ENCODE peak calls at places on chromosomes 6 and 20, in four cellular contexts. One of them, this sample, is unnamed.
A peak's percentile ranks its signal among the peaks of the same experiment; 100 is the strongest.

GRCh38 chr6:142907544-142907943 is 37.4 kb downstream of the HIVEP2 start:
- DNase-seq in trophoblast cell: no peak
- DNase-seq in H1: no peak
- DNase-seq in mesenchymal stem cell: no peak
- DNase-seq in this sample: no peak

GRCh38 chr6:39401376-39401775 is 78.9 kb upstream of the KCNK16 start:
- DNase-seq in mesenchymal stem cell: no peak
- DNase-seq in trophoblast cell: peak; percentile 16
- DNase-seq in H1: no peak
- DNase-seq in this sample: no peak

GRCh38 chr6:150150821-150151646 is 8.2 kb downstream of the PPP1R14C start:
- DNase-seq in trophoblast cell: no peak
- DNase-seq in H1: no peak
- DNase-seq in mesenchymal stem cell: no peak
- DNase-seq in this sample: no peak

GRCh38 chr6:152595507-152595906 is 41.7 kb downstream of the SYNE1 start:
- DNase-seq in trophoblast cell: peak; percentile 13
- DNase-seq in H1: no peak
- DNase-seq in mesenchymal stem cell: no peak
- DNase-seq in this sample: no peak

GRCh38 chr6:158697798-158698197 is 47.9 kb downstream of the SYTL3 start:
- DNase-seq in mesenchymal stem cell: peak; percentile 60
- DNase-seq in H1: no peak
- DNase-seq in trophoblast cell: peak; percentile 81
- DNase-seq in this sample: no peak

GRCh38 chr20:57131077-57131476 is 135.4 kb downstream of the BMP7 start:
- DNase-seq in H1: no peak
- DNase-seq in trophoblast cell: no peak
- DNase-seq in mesenchymal stem cell: no peak
- DNase-seq in this sample: no peak

GRCh38 chr6:131862486-131862885 is 54.7 kb downstream of the ENPP1 start:
- DNase-seq in mesenchymal stem cell: no peak
- DNase-seq in H1: no peak
- DNase-seq in trophoblast cell: peak; percentile 67
- DNase-seq in this sample: no peak

GRCh38 chr20:10863337-10864060 is 189.7 kb upstream of the JAG1 start:
- DNase-seq in trophoblast cell: no peak
- DNase-seq in H1: no peak
- DNase-seq in mesenchymal stem cell: peak; percentile 50
- DNase-seq in this sample: no peak

GRCh38 chr6:29558439-29559079 is 973 bp downstream of the UBD start:
- DNase-seq in H1: no peak
- DNase-seq in mesenchymal stem cell: no peak
- DNase-seq in trophoblast cell: no peak
- DNase-seq in this sample: no peak

GRCh38 chr6:30820196-30820595 is 64.1 kb upstream of the DDR1 start:
- DNase-seq in trophoblast cell: no peak
- DNase-seq in H1: no peak
- DNase-seq in mesenchymal stem cell: peak; percentile 75
- DNase-seq in this sample: no peak

GRCh38 chr20:53774487-53775203 is 181.0 kb upstream of the ZNF217 start:
- DNase-seq in H1: no peak
- DNase-seq in trophoblast cell: no peak
- DNase-seq in mesenchymal stem cell: peak; percentile 90
- DNase-seq in this sample: no peak

GRCh38 chr6:163392533-163392932 is 22.0 kb upstream of the QKI start:
- DNase-seq in trophoblast cell: peak; percentile 96
- DNase-seq in mesenchymal stem cell: peak; percentile 46
- DNase-seq in H1: no peak
- DNase-seq in this sample: no peak

GRCh38 chr6:97594834-97595233 is 311.8 kb upstream of the MMS22L start:
- DNase-seq in H1: no peak
- DNase-seq in mesenchymal stem cell: peak; percentile 24
- DNase-seq in trophoblast cell: no peak
- DNase-seq in this sample: no peak

GRCh38 chr6:137881522-137881886 is 14.4 kb downstream of the TNFAIP3 start:
- DNase-seq in trophoblast cell: no peak
- DNase-seq in H1: no peak
- DNase-seq in mesenchymal stem cell: no peak
- DNase-seq in this sample: no peak

GRCh38 chr20:46751856-46752255 is 42.4 kb downstream of the SLC2A10 start:
- DNase-seq in H1: no peak
- DNase-seq in trophoblast cell: peak; percentile 73
- DNase-seq in mesenchymal stem cell: no peak
- DNase-seq in this sample: no peak

GRCh38 chr6:44674226-44675155 is 287.0 kb downstream of the CDC5L start:
- DNase-seq in mesenchymal stem cell: no peak
- DNase-seq in H1: no peak
- DNase-seq in trophoblast cell: peak; percentile 80
- DNase-seq in this sample: no peak

GRCh38 chr6:96853083-96853482 is 15.8 kb upstream of the GPR63 start:
- DNase-seq in mesenchymal stem cell: peak; percentile 55
- DNase-seq in trophoblast cell: no peak
- DNase-seq in H1: no peak
- DNase-seq in this sample: no peak

GRCh38 chr6:104531591-104531990 is 328.1 kb downstream of the HACE1 start:
- DNase-seq in trophoblast cell: no peak
- DNase-seq in H1: no peak
- DNase-seq in mesenchymal stem cell: no peak
- DNase-seq in this sample: no peak

GRCh38 chr6:18997375-18997826 is 610.3 kb downstream of the RNF144B start:
- DNase-seq in mesenchymal stem cell: peak; percentile 19
- DNase-seq in trophoblast cell: no peak
- DNase-seq in H1: no peak
- DNase-seq in this sample: peak; percentile 43

GRCh38 chr20:32762754-32763201 is 593 bp downstream of the DNMT3B start:
- DNase-seq in trophoblast cell: no peak
- DNase-seq in mesenchymal stem cell: peak; percentile 27
- DNase-seq in H1: no peak
- DNase-seq in this sample: no peak

GRCh38 chr6:167565884-167566491 is 241.1 kb downstream of the TTLL2 start:
- DNase-seq in trophoblast cell: no peak
- DNase-seq in H1: no peak
- DNase-seq in mesenchymal stem cell: no peak
- DNase-seq in this sample: peak; percentile 21

GRCh38 chr6:170036916-170037315 is 254.0 kb downstream of the DLL1 start:
- DNase-seq in H1: no peak
- DNase-seq in mesenchymal stem cell: no peak
- DNase-seq in trophoblast cell: no peak
- DNase-seq in this sample: no peak

GRCh38 chr6:53947780-53948179 is 153.0 kb downstream of the LRRC1 start:
- DNase-seq in mesenchymal stem cell: no peak
- DNase-seq in H1: no peak
- DNase-seq in trophoblast cell: no peak
- DNase-seq in this sample: no peak

GRCh38 chr6:100078509-100078908 is 84.5 kb upstream of the MCHR2 start:
- DNase-seq in trophoblast cell: no peak
- DNase-seq in mesenchymal stem cell: peak; percentile 23
- DNase-seq in H1: peak; percentile 19
- DNase-seq in this sample: peak; percentile 8

GRCh38 chr6:20056350-20056992 is 155.8 kb downstream of the MBOAT1 start:
- DNase-seq in H1: no peak
- DNase-seq in mesenchymal stem cell: peak; percentile 46
- DNase-seq in trophoblast cell: peak; percentile 7
- DNase-seq in this sample: peak; percentile 48

GRCh38 chr6:5860849-5861248 is 145.9 kb downstream of the NRN1 start:
- DNase-seq in mesenchymal stem cell: no peak
- DNase-seq in H1: no peak
- DNase-seq in trophoblast cell: no peak
- DNase-seq in this sample: no peak

GRCh38 chr6:44820366-44821158 is 433.1 kb downstream of the CDC5L start:
- DNase-seq in trophoblast cell: no peak
- DNase-seq in H1: no peak
- DNase-seq in mesenchymal stem cell: no peak
- DNase-seq in this sample: no peak

GRCh38 chr20:57577679-57578475 is 17.0 kb downstream of the PCK1 start:
- DNase-seq in trophoblast cell: no peak
- DNase-seq in H1: no peak
- DNase-seq in mesenchymal stem cell: no peak
- DNase-seq in this sample: no peak

GRCh38 chr6:132391391-132392291 is 9.6 kb downstream of the MOXD1 start:
- DNase-seq in trophoblast cell: no peak
- DNase-seq in mesenchymal stem cell: peak; percentile 90
- DNase-seq in H1: no peak
- DNase-seq in this sample: peak; percentile 9

GRCh38 chr6:23301546-23301945 is 732.2 kb downstream of the HDGFL1 start:
- DNase-seq in H1: no peak
- DNase-seq in mesenchymal stem cell: peak; percentile 5
- DNase-seq in trophoblast cell: no peak
- DNase-seq in this sample: no peak

GRCh38 chr6:29633532-29633901 is 534 bp upstream of the GABBR1 start:
- DNase-seq in mesenchymal stem cell: no peak
- DNase-seq in H1: no peak
- DNase-seq in trophoblast cell: no peak
- DNase-seq in this sample: no peak

GRCh38 chr6:5446362-5447075 is 185.2 kb downstream of the FARS2 start:
- DNase-seq in mesenchymal stem cell: no peak
- DNase-seq in H1: no peak
- DNase-seq in trophoblast cell: no peak
- DNase-seq in this sample: no peak

GRCh38 chr6:110683236-110683635 is 132.0 kb downstream of the CDK19 start:
- DNase-seq in mesenchymal stem cell: no peak
- DNase-seq in H1: no peak
- DNase-seq in trophoblast cell: no peak
- DNase-seq in this sample: no peak

GRCh38 chr6:110681543-110682459 is 133.5 kb downstream of the CDK19 start:
- DNase-seq in H1: no peak
- DNase-seq in trophoblast cell: no peak
- DNase-seq in mesenchymal stem cell: peak; percentile 17
- DNase-seq in this sample: no peak

GRCh38 chr6:110687326-110687725 is 127.9 kb downstream of the CDK19 start:
- DNase-seq in mesenchymal stem cell: no peak
- DNase-seq in H1: no peak
- DNase-seq in trophoblast cell: no peak
- DNase-seq in this sample: no peak

GRCh38 chr6:110682460-110682853 is 132.8 kb downstream of the CDK19 start:
- DNase-seq in mesenchymal stem cell: peak; percentile 86
- DNase-seq in H1: no peak
- DNase-seq in trophoblast cell: peak; percentile 67
- DNase-seq in this sample: peak; percentile 50
- H3K4me3 ChIP-seq in mesenchymal stem cell: no peak overlapping the region
- H3K4me3 ChIP-seq in H1: no peak overlapping the region
- H3K4me3 ChIP-seq in trophoblast cell: no peak overlapping the region
- H3K4me3 ChIP-seq in this sample: no peak overlapping the region

GRCh38 chr6:125811259-125811658 is 20.5 kb downstream of the NCOA7 start:
- DNase-seq in trophoblast cell: no peak
- DNase-seq in H1: no peak
- DNase-seq in mesenchymal stem cell: no peak
- DNase-seq in this sample: no peak
- H3K23ac ChIP-seq in trophoblast cell: no peak overlapping the region
- H3K23ac ChIP-seq in H1: no peak overlapping the region
- H3K23ac ChIP-seq in mesenchymal stem cell: no peak overlapping the region
- H3K23ac ChIP-seq in this sample: no peak overlapping the region

DNA sequence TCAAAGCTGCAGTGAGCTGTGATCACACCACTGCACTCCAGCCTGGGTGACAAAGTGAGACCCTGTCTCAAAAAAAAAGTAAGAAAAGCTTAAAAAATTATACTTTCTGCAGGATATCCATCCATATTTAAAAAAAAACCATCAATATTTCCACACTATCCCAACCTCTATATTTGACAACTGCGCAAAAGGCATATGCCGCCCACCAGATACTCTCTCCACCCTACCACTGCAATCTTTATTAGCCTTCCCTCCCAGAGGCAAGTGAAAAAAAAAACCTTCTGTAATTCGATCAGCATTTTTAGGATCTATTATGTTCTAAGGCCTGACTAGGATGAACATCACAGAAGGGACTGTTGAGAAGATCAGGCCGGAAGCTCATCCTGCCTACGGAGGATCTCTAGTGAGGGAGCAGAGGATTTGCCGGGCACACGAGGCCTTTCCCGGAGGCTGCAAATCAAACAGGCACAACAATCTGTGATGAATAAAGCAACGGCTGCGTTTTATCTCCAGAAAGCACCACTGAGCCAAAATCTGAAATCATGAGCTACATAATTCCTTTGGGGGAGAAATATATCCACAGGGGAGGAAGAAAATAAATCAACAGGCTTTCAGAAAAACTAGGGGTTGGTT is 65.9 kb downstream of the GFOD1 start:
- DNase-seq in trophoblast cell: no peak
- DNase-seq in H1: no peak
- DNase-seq in mesenchymal stem cell: no peak
- DNase-seq in this sample: no peak
- H2BK12ac ChIP-seq in trophoblast cell: peak overlapping the region; percentile 95
- H2BK12ac ChIP-seq in H1: peak overlapping the region; percentile 98
- H2BK12ac ChIP-seq in mesenchymal stem cell: peak overlapping the region; percentile 62
- H2BK12ac ChIP-seq in this sample: no peak overlapping the region

GRCh38 chr20:17828598-17829144 is 128.9 kb downstream of the BANF2 start:
- DNase-seq in trophoblast cell: no peak
- DNase-seq in mesenchymal stem cell: no peak
- DNase-seq in H1: no peak
- DNase-seq in this sample: no peak
- H3K4me3 ChIP-seq in trophoblast cell: no peak overlapping the region
- H3K4me3 ChIP-seq in mesenchymal stem cell: no peak overlapping the region
- H3K4me3 ChIP-seq in H1: no peak overlapping the region
- H3K4me3 ChIP-seq in this sample: no peak overlapping the region